ENCODE peak calls at places on chromosomes 3 and 15, in eight cellular contexts. A, V, R, T, U, N, S and E are unnamed samples.

GRCh38 chr3:59127071-59127470 is 77.2 kb upstream of the CFAP20DC start:
- DNase-seq in A (peak), V (no peak), R (no peak), T (peak), U (peak), N (no peak), S (no peak), E (no peak)

GRCh38 chr15:99956022-99956775 is 223.0 kb upstream of the LYSMD4 start:
- DNase-seq in A (peak), V (no peak), R (no peak), T (no peak), U (no peak), N (no peak), S (no peak), E (no peak)

GRCh38 chr3:195774917-195775316 is 36.8 kb downstream of the MUC4 start:
- DNase-seq in A (peak), V (peak), R (no peak), T (no peak), U (no peak), N (peak), S (peak), E (no peak)

GRCh38 chr15:59456114-59456513 is 18.1 kb downstream of the FAM81A start:
- DNase-seq in A (peak), V (peak), R (no peak), T (no peak), U (no peak), N (no peak), S (peak), E (no peak)

GRCh38 chr3:128357538-128357937 is 109.2 kb downstream of the DNAJB8 start:
- DNase-seq in A (no peak), V (peak), R (no peak), T (no peak), U (no peak), N (no peak), S (no peak), E (peak)

GRCh38 chr3:154324919-154325318 is 632 bp upstream of the DHX36 start:
- DNase-seq in A (no peak), V (no peak), R (no peak), T (no peak), U (no peak), N (no peak), S (no peak), E (no peak)

GRCh38 chr15:32682569-32682968 is 35.2 kb upstream of the GREM1 start:
- DNase-seq in A (peak), V (no peak), R (peak), T (peak), U (peak), N (no peak), S (no peak), E (no peak)

GRCh38 chr3:69116897-69117296 is 5.5 kb downstream of the LMOD3 start:
- DNase-seq in A (peak), V (no peak), R (no peak), T (no peak), U (no peak), N (no peak), S (no peak), E (no peak)

GRCh38 chr3:139982404-139982803 is 47.4 kb downstream of the CLSTN2 start:
- DNase-seq in A (no peak), V (no peak), R (no peak), T (no peak), U (no peak), N (no peak), S (no peak), E (no peak)

GRCh38 chr3:7095116-7095515 is 234.2 kb downstream of the GRM7 start:
- DNase-seq in A (no peak), V (no peak), R (no peak), T (no peak), U (no peak), N (peak), S (no peak), E (no peak)

GRCh38 chr3:182179631-182180030 is 467.9 kb downstream of the SOX2 start:
- DNase-seq in A (peak), V (no peak), R (no peak), T (no peak), U (no peak), N (no peak), S (no peak), E (no peak)

GRCh38 chr3:150114873-150115570 is 144.3 kb upstream of the PFN2 start:
- DNase-seq in A (peak), V (no peak), R (no peak), T (no peak), U (no peak), N (no peak), S (no peak), E (no peak)

GRCh38 chr15:31856581-31856980 is 173.7 kb upstream of the CHRNA7 start:
- DNase-seq in A (no peak), V (no peak), R (no peak), T (no peak), U (no peak), N (no peak), S (no peak), E (no peak)

GRCh38 chr15:44066211-44066827 is 128.8 kb downstream of the FRMD5 start:
- DNase-seq in A (peak), V (no peak), R (no peak), T (no peak), U (peak), N (peak), S (no peak), E (no peak)

DNA sequence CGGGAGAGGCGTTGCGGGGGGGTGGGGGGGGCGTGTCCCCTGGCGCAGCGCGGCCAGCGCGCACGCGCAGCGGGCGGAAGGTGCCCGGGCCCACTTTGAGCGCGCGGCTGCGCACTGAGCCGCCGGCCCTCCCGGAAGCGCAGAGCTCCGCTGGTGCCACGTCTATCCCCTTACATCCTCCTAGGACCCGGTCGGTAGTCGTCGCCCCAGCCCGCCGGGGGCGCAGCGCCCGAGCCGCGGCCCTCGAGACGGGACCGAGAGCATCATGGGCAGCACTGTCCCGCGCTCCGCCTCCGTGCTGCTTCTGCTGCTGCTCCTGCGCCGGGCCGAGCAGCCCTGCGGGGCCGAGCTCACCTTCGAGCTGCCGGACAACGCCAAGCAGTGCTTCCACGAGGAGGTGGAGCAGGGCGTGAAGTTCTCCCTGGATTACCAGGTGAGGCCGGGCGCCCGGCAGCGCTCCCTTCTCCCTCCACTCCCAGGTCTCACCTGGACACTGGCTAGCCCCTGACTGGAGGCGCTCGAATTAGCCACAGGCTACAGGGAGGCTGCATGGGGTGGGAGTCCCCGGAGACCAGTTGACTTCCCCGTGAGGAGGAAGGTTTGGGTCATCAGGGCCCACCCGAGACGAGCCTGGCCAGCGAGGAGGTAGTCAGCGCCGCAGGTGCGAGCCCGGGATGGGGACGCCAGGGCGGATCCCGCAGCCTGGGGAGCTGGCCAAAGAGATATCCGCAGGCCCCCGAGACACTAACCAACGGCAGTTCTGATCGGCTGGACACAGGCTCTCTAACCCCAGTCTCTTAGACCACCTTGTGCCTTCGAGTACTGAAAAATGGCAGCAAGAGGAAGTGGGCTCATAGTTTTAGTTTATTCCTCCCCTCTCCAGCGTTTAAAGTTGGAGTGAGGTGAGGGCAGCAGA is at the start of gene TMED3:
- DNase-seq in A (peak), V (peak), R (peak), T (peak), U (peak), N (peak), S (peak), E (no peak)
- TF ChIP-seq CTCF in A (no peak), V (peak), R (no peak), T (peak), U (peak), N (peak), S (peak), E (no peak)

GRCh38 chr3:66259721-66260255 is 39.0 kb downstream of the SLC25A26 start:
- DNase-seq in A (peak), V (no peak), R (no peak), T (no peak), U (no peak), N (peak), S (no peak), E (no peak)

GRCh38 chr3:66256806-66257205 is 36.0 kb downstream of the SLC25A26 start:
- DNase-seq in A (no peak), V (no peak), R (no peak), T (no peak), U (no peak), N (peak), S (no peak), E (no peak)

GRCh38 chr3:66255865-66256264 is 35.1 kb downstream of the SLC25A26 start:
- DNase-seq in A (no peak), V (no peak), R (no peak), T (no peak), U (no peak), N (no peak), S (no peak), E (no peak)

DNA sequence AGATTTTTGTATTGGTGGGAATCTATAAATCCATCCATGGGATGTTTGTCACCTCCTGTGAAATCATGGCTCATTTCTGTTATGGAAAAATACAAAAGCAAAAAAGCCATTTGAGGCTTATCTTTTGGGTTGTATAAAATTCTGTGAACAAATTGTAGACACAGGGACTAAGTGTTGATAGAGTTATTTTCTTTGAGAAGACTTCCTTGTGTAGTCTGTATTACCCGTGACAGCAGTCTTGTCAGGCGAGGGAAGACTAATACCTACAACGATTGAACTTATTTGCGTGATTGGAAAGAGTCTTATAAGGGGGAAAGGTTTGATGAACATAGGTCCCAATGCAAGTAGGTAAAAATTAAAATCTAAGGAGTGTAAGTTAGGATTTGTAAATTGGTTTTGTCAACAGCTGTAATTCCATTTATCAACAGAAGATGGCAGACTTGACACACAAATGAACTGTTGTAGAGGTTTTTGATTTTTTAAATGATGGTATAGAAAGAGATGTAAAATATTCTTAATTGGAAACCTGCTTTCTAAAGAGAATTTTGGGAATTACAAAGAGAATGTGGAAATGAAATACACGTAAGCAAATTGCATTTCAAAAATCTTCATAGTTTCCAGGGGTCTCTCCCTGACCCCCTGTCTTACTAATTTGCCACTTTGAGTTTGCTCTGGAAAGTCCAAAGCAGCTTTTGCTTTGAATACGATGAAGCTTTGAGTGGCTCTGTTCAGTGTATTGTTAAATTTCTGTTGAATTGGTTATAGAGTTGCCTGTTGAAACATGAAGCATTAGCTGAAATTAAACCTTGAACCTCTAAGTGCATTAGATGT is 33.2 kb downstream of the SLC25A26 start:
- DNase-seq in A (peak), V (no peak), R (no peak), T (no peak), U (no peak), N (peak), S (no peak), E (no peak)
- TF ChIP-seq CTCF in A (peak), V (peak), R (peak), T (peak), U (peak), N (peak), S (peak), E (peak)

GRCh38 chr3:19573644-19574043 is 360.4 kb downstream of the EFHB start:
- DNase-seq in A (no peak), V (no peak), R (no peak), T (no peak), U (no peak), N (no peak), S (no peak), E (no peak)

GRCh38 chr3:19576343-19576742 is 357.7 kb downstream of the EFHB start:
- DNase-seq in A (no peak), V (no peak), R (no peak), T (no peak), U (no peak), N (no peak), S (no peak), E (no peak)
- TF ChIP-seq CTCF in A (no peak), V (no peak), R (no peak), T (no peak), U (no peak), N (no peak), S (no peak), E (no peak)

GRCh38 chr3:32816439-32817194 is 1.2 kb upstream of the TRIM71 start:
- DNase-seq in A (peak), V (peak), R (no peak), T (no peak), U (no peak), N (peak), S (peak), E (no peak)
- TF ChIP-seq CTCF in A (no peak), V (no peak), R (no peak), T (no peak), U (no peak), N (no peak), S (no peak), E (no peak)

GRCh38 chr3:135966349-135966695 is 794 bp downstream of the PPP2R3A start:
- DNase-seq in A (no peak), V (no peak), R (no peak), T (no peak), U (no peak), N (no peak), S (no peak), E (no peak)
- TF ChIP-seq CTCF in A (no peak), V (no peak), R (no peak), T (no peak), U (no peak), N (no peak), S (no peak), E (no peak)

GRCh38 chr15:74240002-74240568 is 4.0 kb downstream of the CCDC33 start:
- DNase-seq in A (peak), V (peak), R (peak), T (no peak), U (no peak), N (peak), S (peak), E (no peak)
- TF ChIP-seq CTCF in A (peak), V (peak), R (peak), T (peak), U (peak), N (peak), S (peak), E (no peak)

DNA sequence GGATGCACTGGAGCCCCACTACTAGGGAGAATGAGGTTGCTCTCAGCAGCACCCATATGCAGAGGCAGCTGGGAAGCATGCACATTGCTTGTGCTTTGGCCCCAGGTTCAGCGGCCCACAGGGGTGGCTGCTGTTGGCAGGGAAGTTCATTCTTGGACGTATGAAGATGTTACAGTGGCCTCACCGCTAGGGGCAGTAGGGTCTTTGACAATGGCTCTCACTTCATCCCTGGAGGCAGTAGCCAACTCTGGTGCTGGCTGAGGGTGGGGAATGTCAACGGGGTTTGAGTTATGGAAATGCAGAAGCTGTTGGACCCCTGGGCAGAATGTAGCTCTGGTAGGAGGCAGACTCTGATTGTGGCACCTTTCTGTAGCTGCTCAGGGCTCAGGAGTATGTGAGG is 279.9 kb downstream of the SCAPER start:
- DNase-seq in A (no peak), V (no peak), R (no peak), T (no peak), U (no peak), N (no peak), S (no peak), E (no peak)
- TF ChIP-seq CTCF in A (no peak), V (no peak), R (no peak), T (no peak), U (no peak), N (no peak), S (no peak), E (no peak)